ENCODE peak calls at places on chromosomes 3 and 15, in seven cellular contexts. F, E, K, U, P, Y and T are unnamed samples.

GRCh38 chr3:81300324-81300927 is 461.0 kb downstream of the GBE1 start:
- DNase-seq in F (no peak), E (no peak), K (no peak), U (no peak), P (peak; percentile 59), Y (no peak), T (no peak)

GRCh38 chr15:39358441-39359041 is 222.3 kb upstream of the THBS1 start:
- DNase-seq in F (peak; percentile 47), E (no peak), K (no peak), U (no peak), P (peak; percentile 75), Y (peak; percentile 31), T (peak; percentile 32)

GRCh38 chr3:124927454-124928079 is 7.0 kb downstream of the MUC13 start:
- DNase-seq in F (no peak), E (no peak), K (no peak), U (no peak), P (no peak), Y (no peak), T (no peak)

GRCh38 chr3:126557415-126557745 is 1.4 kb downstream of the C3orf22 start:
- DNase-seq in F (no peak), E (no peak), K (no peak), U (no peak), P (no peak), Y (no peak), T (no peak)

GRCh38 chr3:69861556-69861955 is 122.3 kb downstream of the MITF start:
- DNase-seq in F (no peak), E (no peak), K (no peak), U (no peak), P (no peak), Y (no peak), T (no peak)

GRCh38 chr15:64246364-64247189 is 83.8 kb upstream of the PPIB start:
- DNase-seq in F (no peak), E (no peak), K (no peak), U (no peak), P (peak; percentile 77), Y (no peak), T (peak; percentile 93)

GRCh38 chr15:27250223-27250622 is 279.2 kb downstream of the GABRG3 start:
- DNase-seq in F (no peak), E (no peak), K (no peak), U (no peak), P (peak; percentile 10), Y (no peak), T (no peak)

GRCh38 chr3:4814302-4814903 is 164.8 kb upstream of the BHLHE40 start:
- DNase-seq in F (no peak), E (peak; percentile 34), K (no peak), U (no peak), P (peak; percentile 66), Y (peak; percentile 53), T (peak; percentile 41)

GRCh38 chr3:196193037-196193737 is 18.0 kb downstream of the ZDHHC19 start:
- DNase-seq in F (no peak), E (no peak), K (no peak), U (no peak), P (no peak), Y (no peak), T (no peak)

GRCh38 chr3:141094851-141095545 is 43.9 kb downstream of the SPSB4 start:
- DNase-seq in F (no peak), E (peak; percentile 32), K (no peak), U (no peak), P (no peak), Y (peak; percentile 82), T (peak; percentile 59)

GRCh38 chr3:31096661-31097060 is 202.2 kb upstream of the GADL1 start:
- DNase-seq in F (no peak), E (no peak), K (no peak), U (no peak), P (no peak), Y (no peak), T (no peak)

GRCh38 chr3:100073555-100074307 is 40.6 kb downstream of the FILIP1L start:
- DNase-seq in F (peak; percentile 56), E (no peak), K (no peak), U (no peak), P (no peak), Y (peak; percentile 27), T (peak; percentile 79)

GRCh38 chr3:75176886-75177285 is 487.2 kb upstream of the FRG2C start:
- DNase-seq in F (no peak), E (no peak), K (no peak), U (no peak), P (no peak), Y (no peak), T (peak; percentile 7)

GRCh38 chr3:71862374-71863145 is 77.6 kb upstream of the PROK2 start:
- DNase-seq in F (no peak), E (no peak), K (no peak), U (no peak), P (no peak), Y (no peak), T (no peak)

GRCh38 chr3:169945313-169945712 is 21.3 kb upstream of the SEC62 start:
- DNase-seq in F (peak; percentile 34), E (no peak), K (peak; percentile 4), U (no peak), P (no peak), Y (peak; percentile 19), T (peak; percentile 25)

GRCh38 chr15:71841563-71841962 is 31.2 kb downstream of the NR2E3 start:
- DNase-seq in F (no peak), E (no peak), K (no peak), U (no peak), P (no peak), Y (no peak), T (no peak)

GRCh38 chr3:20573175-20573574 is 387.2 kb upstream of the SGO1 start:
- DNase-seq in F (no peak), E (no peak), K (no peak), U (no peak), P (no peak), Y (no peak), T (peak; percentile 87)

GRCh38 chr3:39192490-39193092 is at the start of gene XIRP1:
- DNase-seq in F (peak; percentile 74), E (no peak), K (no peak), U (no peak), P (no peak), Y (peak; percentile 63), T (no peak)

GRCh38 chr3:197029511-197030167 is at the start of gene MELTF:
- DNase-seq in F (peak; percentile 87), E (no peak), K (no peak), U (peak; percentile 81), P (peak; percentile 75), Y (peak; percentile 68), T (peak; percentile 51)

GRCh38 chr15:75840659-75841058 is 2.6 kb upstream of the UBE2Q2 start:
- DNase-seq in F (peak; percentile 8), E (no peak), K (no peak), U (no peak), P (peak; percentile 19), Y (no peak), T (peak; percentile 36)

GRCh38 chr3:175704366-175705041 is 845.4 kb downstream of the NAALADL2 start:
- DNase-seq in F (no peak), E (no peak), K (no peak), U (no peak), P (no peak), Y (no peak), T (no peak)

GRCh38 chr3:122893754-122894668 is 99.1 kb downstream of the SLC49A4 start:
- DNase-seq in F (peak; percentile 23), E (no peak), K (no peak), U (no peak), P (peak; percentile 52), Y (peak; percentile 36), T (no peak)

GRCh38 chr15:37872661-37873060 is 61.8 kb upstream of the TMCO5A start:
- DNase-seq in F (no peak), E (no peak), K (no peak), U (no peak), P (no peak), Y (no peak), T (no peak)

GRCh38 chr15:85091990-85092389 is 110.3 kb downstream of the PDE8A start:
- DNase-seq in F (no peak), E (no peak), K (no peak), U (no peak), P (no peak), Y (no peak), T (no peak)

GRCh38 chr15:35289029-35289617 is 204.0 kb upstream of the NANOGP8 start:
- DNase-seq in F (peak; percentile 75), E (no peak), K (no peak), U (no peak), P (peak; percentile 74), Y (no peak), T (peak; percentile 54)

GRCh38 chr15:81795899-81796298 is 249.9 kb downstream of the MEX3B start:
- DNase-seq in F (no peak), E (no peak), K (no peak), U (no peak), P (no peak), Y (no peak), T (no peak)
- H3K4me3 ChIP-seq in F (no peak overlapping the region), E (no peak overlapping the region), K (no peak overlapping the region), U (no peak overlapping the region), P (no peak overlapping the region), Y (no peak overlapping the region), T (no peak overlapping the region)

DNA sequence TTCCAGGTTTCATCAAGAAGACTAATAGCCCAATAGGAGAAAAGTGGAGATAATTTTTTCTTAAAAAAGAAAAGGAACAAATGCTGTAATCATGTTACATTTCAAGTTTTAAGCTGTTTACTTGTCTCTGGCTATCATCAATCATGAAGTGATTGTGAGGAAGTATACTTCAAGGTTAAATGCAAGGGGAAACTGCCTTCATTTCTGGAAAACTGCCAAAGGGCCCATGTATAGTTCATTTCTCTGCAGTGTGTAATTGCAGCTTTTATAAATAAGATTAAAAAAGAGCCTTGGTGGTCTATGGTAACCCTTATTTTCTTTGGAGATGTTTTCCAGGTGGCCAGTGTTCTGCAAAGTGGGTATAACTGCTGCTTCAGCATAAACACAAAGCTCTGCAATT is 101.9 kb downstream of the GRM7 start:
- DNase-seq in F (peak; percentile 65), E (no peak), K (no peak), U (no peak), P (no peak), Y (no peak), T (no peak)
- H3K27ac ChIP-seq in F (no peak overlapping the region), E (no peak overlapping the region), K (no peak overlapping the region), U (no peak overlapping the region), P (no peak overlapping the region), Y (no peak overlapping the region), T (no peak overlapping the region)

GRCh38 chr15:87724330-87724729 is 532.2 kb downstream of the NTRK3 start:
- DNase-seq in F (no peak), E (no peak), K (no peak), U (no peak), P (no peak), Y (no peak), T (no peak)
- H3K27me3 ChIP-seq in F (no peaks in the 10 kb centered on the region), E (no peaks in the 10 kb centered on the region), K (no peaks in the 10 kb centered on the region), U (peaks cover 4% of the 10 kb centered on the region), P (no peaks in the 10 kb centered on the region), Y (no peaks in the 10 kb centered on the region), T (no peaks in the 10 kb centered on the region)

GRCh38 chr3:190323241-190323617 is 983 bp upstream of the CLDN1 start:
- DNase-seq in F (no peak), E (no peak), K (no peak), U (no peak), P (no peak), Y (no peak), T (no peak)

GRCh38 chr3:190319660-190320059 is 2.6 kb downstream of the CLDN1 start:
- DNase-seq in F (no peak), E (no peak), K (no peak), U (no peak), P (peak; percentile 97), Y (no peak), T (no peak)

GRCh38 chr3:190320594-190321362 is 1.5 kb downstream of the CLDN1 start:
- DNase-seq in F (no peak), E (no peak), K (no peak), U (no peak), P (no peak), Y (no peak), T (no peak)

GRCh38 chr3:190321789-190322603 is at the start of gene CLDN1:
- DNase-seq in F (peak; percentile 94), E (peak; percentile 71), K (peak; percentile 2), U (peak; percentile 95), P (peak; percentile 80), Y (peak; percentile 81), T (peak; percentile 71)

GRCh38 chr3:190322604-190323240 is 476 bp upstream of the CLDN1 start:
- DNase-seq in F (no peak), E (no peak), K (no peak), U (no peak), P (no peak), Y (no peak), T (peak; percentile 11)
- H3K4me3 ChIP-seq in F (peak overlapping the region; percentile 48), E (peak overlapping the region; percentile 65), K (peak overlapping the region; percentile 81), U (peak overlapping the region; percentile 34), P (peak overlapping the region; percentile 69), Y (peak overlapping the region; percentile 74), T (peak overlapping the region; percentile 67)